ENCODE peak calls at places on chromosomes 11 and 22, in six cellular contexts. One of them, this sample, is unnamed.

GRCh38 chr11:95520361-95520760 is 269.2 kb downstream of the FAM76B start:
- DNase-seq in lower leg skin: no peak
- DNase-seq in heart right ventricle: no peak
- DNase-seq in pancreas: no peak
- DNase-seq in mesendoderm: no peak
- DNase-seq in psoas muscle: no peak
- DNase-seq in this sample: no peak

GRCh38 chr11:8392166-8392565 is 128.5 kb upstream of the LMO1 start:
- DNase-seq in lower leg skin: no peak
- DNase-seq in heart right ventricle: no peak
- DNase-seq in pancreas: no peak
- DNase-seq in mesendoderm: no peak
- DNase-seq in psoas muscle: no peak
- DNase-seq in this sample: no peak

GRCh38 chr11:129639300-129639699 is 176.3 kb upstream of the TMEM45B start:
- DNase-seq in lower leg skin: no peak
- DNase-seq in heart right ventricle: no peak
- DNase-seq in pancreas: no peak
- DNase-seq in mesendoderm: no peak
- DNase-seq in psoas muscle: no peak
- DNase-seq in this sample: peak; percentile 94

GRCh38 chr22:44063462-44064371 is 39.6 kb downstream of the PARVB start:
- DNase-seq in lower leg skin: no peak
- DNase-seq in heart right ventricle: no peak
- DNase-seq in pancreas: no peak
- DNase-seq in mesendoderm: no peak
- DNase-seq in psoas muscle: peak; percentile 47
- DNase-seq in this sample: no peak

GRCh38 chr11:120272303-120272702 is 32.4 kb downstream of the POU2F3 start:
- DNase-seq in lower leg skin: no peak
- DNase-seq in heart right ventricle: no peak
- DNase-seq in pancreas: no peak
- DNase-seq in mesendoderm: no peak
- DNase-seq in psoas muscle: no peak
- DNase-seq in this sample: peak; percentile 31

GRCh38 chr11:46422588-46422987 is 31.0 kb upstream of the CHRM4 start:
- DNase-seq in lower leg skin: no peak
- DNase-seq in heart right ventricle: no peak
- DNase-seq in pancreas: no peak
- DNase-seq in mesendoderm: no peak
- DNase-seq in psoas muscle: no peak
- DNase-seq in this sample: no peak

GRCh38 chr11:104665631-104666030 is 232.6 kb downstream of the CASP12 start:
- DNase-seq in lower leg skin: no peak
- DNase-seq in heart right ventricle: no peak
- DNase-seq in pancreas: no peak
- DNase-seq in mesendoderm: no peak
- DNase-seq in psoas muscle: no peak
- DNase-seq in this sample: peak; percentile 23

GRCh38 chr22:17774928-17775675 is 833 bp upstream of the BID start:
- DNase-seq in lower leg skin: no peak
- DNase-seq in heart right ventricle: no peak
- DNase-seq in pancreas: no peak
- DNase-seq in mesendoderm: no peak
- DNase-seq in psoas muscle: no peak
- DNase-seq in this sample: no peak

GRCh38 chr22:27990879-27991278 is 71.8 kb upstream of the PITPNB start:
- DNase-seq in lower leg skin: peak; percentile 91
- DNase-seq in heart right ventricle: peak; percentile 79
- DNase-seq in pancreas: no peak
- DNase-seq in mesendoderm: peak; percentile 92
- DNase-seq in psoas muscle: peak; percentile 80
- DNase-seq in this sample: no peak

GRCh38 chr11:14860511-14860910 is 31.5 kb downstream of the CYP2R1 start:
- DNase-seq in lower leg skin: no peak
- DNase-seq in heart right ventricle: no peak
- DNase-seq in pancreas: no peak
- DNase-seq in mesendoderm: no peak
- DNase-seq in psoas muscle: no peak
- DNase-seq in this sample: no peak

GRCh38 chr11:35038211-35038930 is 100.6 kb upstream of the CD44 start:
- DNase-seq in lower leg skin: no peak
- DNase-seq in heart right ventricle: no peak
- DNase-seq in pancreas: no peak
- DNase-seq in mesendoderm: no peak
- DNase-seq in psoas muscle: no peak
- DNase-seq in this sample: no peak

GRCh38 chr11:116853461-116854073 is 16.1 kb upstream of the APOA1 start:
- DNase-seq in lower leg skin: no peak
- DNase-seq in heart right ventricle: no peak
- DNase-seq in pancreas: no peak
- DNase-seq in mesendoderm: no peak
- DNase-seq in psoas muscle: no peak
- DNase-seq in this sample: peak; percentile 88

GRCh38 chr11:76270387-76270786 is 64.1 kb upstream of the WNT11 start:
- DNase-seq in lower leg skin: peak; percentile 90
- DNase-seq in heart right ventricle: no peak
- DNase-seq in pancreas: no peak
- DNase-seq in mesendoderm: no peak
- DNase-seq in psoas muscle: no peak
- DNase-seq in this sample: no peak

GRCh38 chr11:75403037-75403436 is 3.7 kb downstream of the RPS3 start:
- DNase-seq in lower leg skin: no peak
- DNase-seq in heart right ventricle: no peak
- DNase-seq in pancreas: no peak
- DNase-seq in mesendoderm: no peak
- DNase-seq in psoas muscle: no peak
- DNase-seq in this sample: no peak

GRCh38 chr11:27945323-27945722 is 162.6 kb downstream of the KIF18A start:
- DNase-seq in lower leg skin: no peak
- DNase-seq in heart right ventricle: no peak
- DNase-seq in pancreas: no peak
- DNase-seq in mesendoderm: no peak
- DNase-seq in psoas muscle: no peak
- DNase-seq in this sample: no peak

GRCh38 chr11:120304526-120304925 is 20.6 kb upstream of the TLCD5 start:
- DNase-seq in lower leg skin: no peak
- DNase-seq in heart right ventricle: no peak
- DNase-seq in pancreas: no peak
- DNase-seq in mesendoderm: no peak
- DNase-seq in psoas muscle: no peak
- DNase-seq in this sample: no peak

GRCh38 chr22:46010951-46011626 is 34.1 kb upstream of the WNT7B start:
- DNase-seq in lower leg skin: peak; percentile 87
- DNase-seq in heart right ventricle: no peak
- DNase-seq in pancreas: no peak
- DNase-seq in mesendoderm: no peak
- DNase-seq in psoas muscle: peak; percentile 18
- DNase-seq in this sample: no peak

GRCh38 chr22:46011627-46012181 is 34.7 kb upstream of the WNT7B start:
- DNase-seq in lower leg skin: peak; percentile 90
- DNase-seq in heart right ventricle: no peak
- DNase-seq in pancreas: no peak
- DNase-seq in mesendoderm: no peak
- DNase-seq in psoas muscle: peak; percentile 15
- DNase-seq in this sample: no peak

GRCh38 chr22:46013460-46014416 is 36.8 kb upstream of the WNT7B start:
- DNase-seq in lower leg skin: peak; percentile 99
- DNase-seq in heart right ventricle: peak; percentile 94
- DNase-seq in pancreas: peak; percentile 96
- DNase-seq in mesendoderm: peak; percentile 94
- DNase-seq in psoas muscle: peak; percentile 96
- DNase-seq in this sample: peak; percentile 93

GRCh38 chr22:46012182-46012880 is 35.4 kb upstream of the WNT7B start:
- DNase-seq in lower leg skin: no peak
- DNase-seq in heart right ventricle: no peak
- DNase-seq in pancreas: no peak
- DNase-seq in mesendoderm: no peak
- DNase-seq in psoas muscle: peak; percentile 16
- DNase-seq in this sample: no peak

DNA sequence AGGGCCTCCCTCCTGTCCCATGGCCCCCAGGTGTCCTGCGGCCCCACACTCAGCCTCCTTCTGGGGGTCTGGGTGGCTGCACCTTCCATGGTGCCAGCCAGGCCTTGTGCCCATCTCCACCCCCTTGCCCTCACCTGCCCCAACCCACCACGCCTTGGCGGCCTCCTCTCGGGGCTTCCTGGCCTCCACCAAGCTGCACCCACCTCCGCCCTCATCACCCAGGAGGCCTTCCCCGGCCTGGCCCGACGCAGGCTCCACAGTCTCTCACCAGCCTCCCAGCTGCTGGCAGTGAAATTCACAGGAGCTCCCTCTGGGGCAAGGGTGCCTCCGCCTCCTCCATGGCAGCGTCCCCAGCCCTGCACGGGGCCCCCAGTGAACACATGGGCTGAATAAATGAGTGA is 35.9 kb upstream of the WNT7B start:
- DNase-seq in lower leg skin: peak; percentile 89
- DNase-seq in heart right ventricle: no peak
- DNase-seq in pancreas: no peak
- DNase-seq in mesendoderm: no peak
- DNase-seq in psoas muscle: peak; percentile 30
- DNase-seq in this sample: no peak
- H3K4me3 ChIP-seq in lower leg skin: no peak overlapping the region
- H3K4me3 ChIP-seq in heart right ventricle: no peak overlapping the region
- H3K4me3 ChIP-seq in pancreas: peak overlapping the region; percentile 50
- H3K4me3 ChIP-seq in mesendoderm: no peak overlapping the region
- H3K4me3 ChIP-seq in psoas muscle: peak overlapping the region; percentile 84
- H3K4me3 ChIP-seq in this sample: no peak overlapping the region

GRCh38 chr22:46069518-46070214 is 80.7 kb upstream of the PPARA start:
- DNase-seq in lower leg skin: peak; percentile 93
- DNase-seq in heart right ventricle: no peak
- DNase-seq in pancreas: peak; percentile 93
- DNase-seq in mesendoderm: no peak
- DNase-seq in psoas muscle: peak; percentile 91
- DNase-seq in this sample: peak; percentile 71

GRCh38 chr22:46068908-46069481 is 81.3 kb upstream of the PPARA start:
- DNase-seq in lower leg skin: peak; percentile 87
- DNase-seq in heart right ventricle: peak; percentile 22
- DNase-seq in pancreas: peak; percentile 38
- DNase-seq in mesendoderm: no peak
- DNase-seq in psoas muscle: no peak
- DNase-seq in this sample: no peak

GRCh38 chr22:46066691-46067090 is 83.6 kb upstream of the PPARA start:
- DNase-seq in lower leg skin: peak; percentile 88
- DNase-seq in heart right ventricle: peak; percentile 7
- DNase-seq in pancreas: peak; percentile 33
- DNase-seq in mesendoderm: no peak
- DNase-seq in psoas muscle: no peak
- DNase-seq in this sample: no peak

GRCh38 chr22:46067159-46068111 is 82.9 kb upstream of the PPARA start:
- DNase-seq in lower leg skin: peak; percentile 78
- DNase-seq in heart right ventricle: peak; percentile 22
- DNase-seq in pancreas: peak; percentile 32
- DNase-seq in mesendoderm: no peak
- DNase-seq in psoas muscle: no peak
- DNase-seq in this sample: no peak

DNA sequence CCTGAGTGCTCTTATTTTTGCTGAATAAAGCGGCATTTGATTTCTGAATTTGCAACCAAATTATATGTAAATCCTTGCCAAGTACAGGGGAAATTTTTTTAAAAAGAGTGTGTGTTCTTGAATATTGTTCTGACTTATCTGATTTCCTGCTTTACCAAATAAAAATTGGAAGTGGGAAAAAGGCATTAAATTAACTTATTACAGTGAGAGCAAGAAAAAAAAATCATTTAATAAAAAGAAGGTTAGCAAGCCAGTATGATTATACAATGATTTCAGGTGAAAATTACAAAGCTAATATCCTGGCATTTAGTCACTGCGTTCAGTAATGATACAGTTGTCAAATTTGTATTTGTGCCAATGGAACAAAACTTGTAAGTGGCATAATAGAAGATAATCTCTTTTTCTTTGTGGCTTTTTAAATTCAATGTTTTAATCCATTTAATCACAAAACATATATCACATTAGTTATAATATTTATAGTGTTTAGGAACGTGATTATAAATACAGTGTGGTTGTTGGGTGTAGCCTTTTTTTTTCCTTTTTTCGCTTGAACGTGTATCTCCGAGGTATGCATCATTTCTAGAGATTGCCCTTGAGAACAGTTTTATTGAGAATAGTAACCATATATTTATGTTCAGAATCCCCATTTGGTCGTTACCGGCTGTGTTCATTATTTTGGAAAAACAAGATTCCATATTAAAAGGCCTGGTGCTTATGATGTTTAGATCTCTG is 82.0 kb upstream of the PPARA start:
- DNase-seq in lower leg skin: no peak
- DNase-seq in heart right ventricle: no peak
- DNase-seq in pancreas: no peak
- DNase-seq in mesendoderm: no peak
- DNase-seq in psoas muscle: no peak
- DNase-seq in this sample: no peak
- H3K4me3 ChIP-seq in lower leg skin: no peak overlapping the region
- H3K4me3 ChIP-seq in heart right ventricle: peak overlapping the region; percentile 92
- H3K4me3 ChIP-seq in pancreas: peak overlapping the region; percentile 78
- H3K4me3 ChIP-seq in mesendoderm: no peak overlapping the region
- H3K4me3 ChIP-seq in psoas muscle: peak overlapping the region; percentile 88
- H3K4me3 ChIP-seq in this sample: peak overlapping the region; percentile 69

DNA sequence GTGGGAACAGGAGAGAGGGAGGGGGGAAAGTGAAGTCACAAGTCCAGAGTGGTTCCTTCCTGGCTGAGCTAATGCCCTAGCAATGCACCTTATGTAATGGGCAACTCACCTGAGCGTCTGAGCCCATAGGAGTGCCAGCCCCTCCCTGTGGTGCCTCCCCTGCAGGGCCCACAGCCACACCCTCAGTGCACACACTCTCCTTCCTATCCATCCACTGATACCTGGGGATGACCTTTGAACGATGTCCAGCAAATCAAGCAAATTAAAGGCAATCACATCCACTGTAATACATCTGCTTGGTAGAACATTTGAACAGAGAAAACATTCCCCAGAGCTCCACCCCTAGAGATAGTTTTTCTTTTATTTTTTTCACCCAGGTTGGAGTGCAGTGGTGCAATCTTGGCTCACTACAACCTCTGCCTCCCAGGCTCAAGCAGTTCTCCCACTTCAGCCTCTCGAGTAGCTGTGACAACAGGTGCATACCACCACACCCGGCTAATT is 19.6 kb upstream of the MICAL2 start:
- DNase-seq in lower leg skin: peak; percentile 64
- DNase-seq in heart right ventricle: no peak
- DNase-seq in pancreas: no peak
- DNase-seq in mesendoderm: peak; percentile 78
- DNase-seq in psoas muscle: no peak
- DNase-seq in this sample: no peak
- H3K4me3 ChIP-seq in lower leg skin: no peak overlapping the region
- H3K4me3 ChIP-seq in heart right ventricle: no peak overlapping the region
- H3K4me3 ChIP-seq in pancreas: no peak overlapping the region
- H3K4me3 ChIP-seq in mesendoderm: no peak overlapping the region
- H3K4me3 ChIP-seq in psoas muscle: no peak overlapping the region
- H3K4me3 ChIP-seq in this sample: no peak overlapping the region

DNA sequence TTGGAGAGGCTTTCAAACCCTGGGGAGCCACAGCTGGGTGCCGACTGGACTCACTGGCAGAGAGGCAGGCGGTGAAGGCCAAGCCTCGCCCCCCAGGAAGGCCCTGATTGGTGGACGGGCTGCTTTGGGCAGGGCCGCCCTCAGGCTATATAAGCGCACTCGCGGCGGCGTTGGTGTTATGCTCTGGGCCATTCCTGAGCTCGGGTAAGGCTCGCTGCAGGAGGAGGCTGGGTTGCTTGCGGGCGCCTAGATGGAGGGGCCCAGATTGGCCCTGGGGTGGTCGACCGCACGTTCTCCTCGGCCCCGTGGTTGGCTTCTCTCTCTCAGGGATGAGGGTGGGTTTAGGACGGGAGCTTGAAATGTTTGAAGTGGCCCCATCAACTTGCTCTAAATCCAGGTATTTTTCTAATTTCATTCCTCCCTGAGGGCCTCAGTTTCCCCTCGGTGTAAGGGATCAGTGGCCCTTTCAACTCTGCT is at the start of gene SPDYC:
- DNase-seq in lower leg skin: no peak
- DNase-seq in heart right ventricle: no peak
- DNase-seq in pancreas: no peak
- DNase-seq in mesendoderm: peak; percentile 50
- DNase-seq in psoas muscle: no peak
- DNase-seq in this sample: no peak
- H3K4me3 ChIP-seq in lower leg skin: no peak within 1 kb of the TSS
- H3K4me3 ChIP-seq in heart right ventricle: no peak within 1 kb of the TSS
- H3K4me3 ChIP-seq in pancreas: no peak within 1 kb of the TSS
- H3K4me3 ChIP-seq in mesendoderm: no peak within 1 kb of the TSS
- H3K4me3 ChIP-seq in psoas muscle: no peak within 1 kb of the TSS
- H3K4me3 ChIP-seq in this sample: no peak within 1 kb of the TSS

This sample was measured in brain microvascular endothelial cell.